ENCODE peak calls at places on chromosome 19, in five cellular contexts. A, X, I, E and C are unnamed samples.

GRCh38 chr19:39083983-39084731 is at the start of gene ACP7:
- DNase-seq in A (no peak), X (no peak), I (no peak), E (no peak), C (no peak)

GRCh38 chr19:33464733-33465115 is 56.9 kb downstream of the PEPD start:
- DNase-seq in A (no peak), X (no peak), I (no peak), E (no peak), C (no peak)

GRCh38 chr19:35946203-35946602 is 10.0 kb downstream of the LRFN3 start:
- DNase-seq in A (no peak), X (no peak), I (no peak), E (no peak), C (no peak)

GRCh38 chr19:35260694-35261304 is 8.0 kb upstream of the USF2 start:
- DNase-seq in A (no peak), X (no peak), I (no peak), E (no peak), C (no peak)

GRCh38 chr19:48918801-48919247 is 14.7 kb upstream of the DHDH start:
- DNase-seq in A (no peak), X (no peak), I (no peak), E (no peak), C (no peak)

GRCh38 chr19:18326772-18327171 is 3.9 kb upstream of the LSM4 start:
- DNase-seq in A (no peak), X (no peak), I (no peak), E (no peak), C (no peak)

GRCh38 chr19:7349961-7350711 is 1.4 kb downstream of the ARHGEF18 start:
- DNase-seq in A (no peak), X (no peak), I (peak), E (no peak), C (no peak)

GRCh38 chr19:17216058-17216670 is 1.0 kb downstream of the USE1 start:
- DNase-seq in A (no peak), X (no peak), I (no peak), E (peak), C (no peak)

GRCh38 chr19:2631213-2631821 is 71.2 kb downstream of the GNG7 start:
- DNase-seq in A (no peak), X (no peak), I (no peak), E (no peak), C (no peak)

GRCh38 chr19:44207126-44207803 is 5.1 kb upstream of the ZNF227 start:
- DNase-seq in A (peak), X (peak), I (peak), E (peak), C (peak)

GRCh38 chr19:11247391-11247790 is 8.0 kb downstream of the ANGPTL8 start:
- DNase-seq in A (no peak), X (no peak), I (no peak), E (no peak), C (no peak)

GRCh38 chr19:53172892-53173291 is 14.0 kb upstream of the ZNF347 start:
- DNase-seq in A (no peak), X (no peak), I (no peak), E (no peak), C (no peak)

GRCh38 chr19:18531485-18531884 is 9.6 kb upstream of the ELL start:
- DNase-seq in A (no peak), X (no peak), I (no peak), E (no peak), C (no peak)